ENCODE peak calls at places on chromosome 11, in seven cellular contexts. P, B, I, E, N, C and O are unnamed samples.

GRCh38 chr11:45154276-45154675 is 7.8 kb downstream of the PRDM11 start:
- DNase-seq in N (no peak), P (no peak), E (no peak), I (no peak), B (no peak), C (no peak), O (no peak)

GRCh38 chr11:131987703-131988102 is 617.3 kb downstream of the NTM start:
- DNase-seq in I (no peak), N (no peak), B (no peak), C (no peak), E (no peak), P (no peak), O (no peak)

GRCh38 chr11:134711008-134711407 is 299.0 kb upstream of the B3GAT1 start:
- DNase-seq in I (no peak), E (no peak), B (no peak), P (no peak), N (no peak), C (no peak), O (no peak)

GRCh38 chr11:29251738-29252137 is 765.1 kb downstream of the KCNA4 start:
- DNase-seq in C (no peak), N (no peak), B (no peak), P (no peak), I (no peak), E (no peak), O (no peak)

GRCh38 chr11:76665921-76666351 is 4.6 kb downstream of the LRRC32 start:
- DNase-seq in I (no peak), P (no peak), B (no peak), C (no peak), E (no peak), N (no peak), O (no peak)

GRCh38 chr11:27933992-27934829 is 173.7 kb downstream of the KIF18A start:
- DNase-seq in E (peak; percentile 98), I (no peak), P (no peak), N (no peak), B (peak; percentile 97), C (no peak), O (no peak)

GRCh38 chr11:77203901-77204755 is 76.1 kb downstream of the MYO7A start:
- DNase-seq in I (no peak), E (no peak), P (no peak), C (peak; percentile 3), B (no peak), N (no peak), O (no peak)

GRCh38 chr11:57800444-57801184 is 39.0 kb downstream of the CTNND1 start:
- DNase-seq in P (peak; percentile 89), I (no peak), N (no peak), C (no peak), E (peak; percentile 55), B (peak; percentile 73), O (no peak)

GRCh38 chr11:12611352-12611751 is 62.9 kb upstream of the TEAD1 start:
- DNase-seq in E (no peak), B (no peak), N (no peak), I (no peak), C (no peak), P (no peak), O (no peak)

GRCh38 chr11:115887316-115887715 is 383.1 kb upstream of the CADM1 start:
- DNase-seq in N (no peak), I (no peak), P (no peak), C (no peak), B (no peak), E (no peak), O (no peak)

GRCh38 chr11:2699185-2699530 is 636 bp downstream of the KCNQ1OT1 start:
- DNase-seq in P (no peak), N (no peak), B (no peak), I (peak; percentile 20), C (peak; percentile 23), E (no peak), O (peak; percentile 8)

GRCh38 chr11:94583885-94584500 is 16.8 kb downstream of the PIWIL4 start:
- DNase-seq in I (no peak), C (no peak), E (no peak), P (no peak), N (no peak), B (no peak), O (no peak)

GRCh38 chr11:134374171-134374570 is 37.9 kb downstream of the B3GAT1 start:
- DNase-seq in C (no peak), I (no peak), B (no peak), E (no peak), N (no peak), P (peak; percentile 9), O (no peak)